ENCODE peak calls at places on chromosome 10, in seven cellular contexts. S is OCI-LY7, R is HepG2, Y is HCT116, V is IMR-90, Q is fibroblast of lung, I is K562. B is an unnamed sample.

GRCh38 chr10:99661370-99661749 is 2.1 kb downstream of the ENTPD7 start:
- DNase-seq in S (no peak), R (no peak), Y (no peak), V (peak; percentile 93), Q (peak; percentile 89), I (no peak), B (peak; percentile 9)

GRCh38 chr10:31099664-31100063 is 68.0 kb upstream of the ZNF438 start:
- DNase-seq in S (no peak), R (peak; percentile 6), Y (peak; percentile 81), V (peak; percentile 36), Q (peak; percentile 67), I (no peak), B (peak; percentile 89)

GRCh38 chr10:60382946-60383681 is 6.6 kb downstream of the ANK3 start:
- DNase-seq in S (no peak), R (no peak), Y (no peak), V (peak; percentile 43), Q (peak; percentile 83), I (no peak), B (peak; percentile 11)

GRCh38 chr10:34192646-34193045 is 622.5 kb downstream of the PARD3 start:
- DNase-seq in S (no peak), R (no peak), Y (no peak), V (no peak), Q (no peak), I (no peak), B (no peak)

GRCh38 chr10:21260060-21260792 is 265.3 kb downstream of the SKIDA1 start:
- DNase-seq in S (no peak), R (no peak), Y (no peak), V (no peak), Q (peak; percentile 28), I (no peak), B (no peak)

GRCh38 chr10:62733654-62734293 is 70.7 kb upstream of the ADO start:
- DNase-seq in S (no peak), R (no peak), Y (no peak), V (no peak), Q (peak; percentile 27), I (no peak), B (no peak)

GRCh38 chr10:68135922-68136718 is 26.8 kb downstream of the MYPN start:
- DNase-seq in S (no peak), R (no peak), Y (peak; percentile 86), V (peak; percentile 92), Q (peak; percentile 94), I (no peak), B (peak; percentile 91)

GRCh38 chr10:34731885-34732701 is 83.0 kb downstream of the PARD3 start:
- DNase-seq in S (no peak), R (no peak), Y (no peak), V (peak; percentile 61), Q (peak; percentile 81), I (no peak), B (peak; percentile 90)

GRCh38 chr10:23055424-23056191 is 39.8 kb upstream of the MSRB2 start:
- DNase-seq in S (no peak), R (no peak), Y (no peak), V (no peak), Q (no peak), I (peak; percentile 62), B (no peak)

GRCh38 chr10:89151857-89152256 is 55.3 kb downstream of the CH25H start:
- DNase-seq in S (no peak), R (no peak), Y (no peak), V (peak; percentile 89), Q (peak; percentile 93), I (no peak), B (no peak)

GRCh38 chr10:29734980-29735627 is 100.3 kb upstream of the SVIL start:
- DNase-seq in S (no peak), R (no peak), Y (no peak), V (no peak), Q (peak; percentile 56), I (no peak), B (no peak)

GRCh38 chr10:132679640-132680039 is 106.3 kb downstream of the NKX6-2 start:
- DNase-seq in S (no peak), R (no peak), Y (no peak), V (no peak), Q (no peak), I (no peak), B (no peak)

GRCh38 chr10:71461917-71462641 is 65.4 kb downstream of the CDH23 start:
- DNase-seq in S (no peak), R (no peak), Y (no peak), V (no peak), Q (no peak), I (no peak), B (no peak)

GRCh38 chr10:84613336-84614021 is 285.1 kb downstream of the CCSER2 start:
- DNase-seq in S (peak; percentile 54), R (peak; percentile 77), Y (peak; percentile 72), V (no peak), Q (peak; percentile 11), I (peak; percentile 51), B (no peak)

GRCh38 chr10:19817251-19818046 is 1.2 kb downstream of the PLXDC2 start:
- DNase-seq in S (no peak), R (no peak), Y (no peak), V (no peak), Q (peak; percentile 32), I (no peak), B (no peak)

GRCh38 chr10:12351447-12351846 is 2.1 kb downstream of the CAMK1D start:
- DNase-seq in S (no peak), R (no peak), Y (no peak), V (no peak), Q (no peak), I (no peak), B (no peak)

GRCh38 chr10:15254808-15255655 is 86.5 kb upstream of the NMT2 start:
- DNase-seq in S (no peak), R (no peak), Y (no peak), V (no peak), Q (no peak), I (peak; percentile 61), B (no peak)

GRCh38 chr10:86971146-86971991 is 3.1 kb downstream of the ADIRF start:
- DNase-seq in S (no peak), R (no peak), Y (peak; percentile 88), V (peak; percentile 85), Q (peak; percentile 85), I (no peak), B (peak; percentile 66)

GRCh38 chr10:86969421-86970041 is 1.2 kb downstream of the ADIRF start:
- DNase-seq in S (no peak), R (no peak), Y (no peak), V (peak; percentile 57), Q (no peak), I (no peak), B (no peak)

GRCh38 chr10:86970887-86971145 is 2.5 kb downstream of the ADIRF start:
- DNase-seq in S (no peak), R (no peak), Y (no peak), V (no peak), Q (no peak), I (no peak), B (no peak)

GRCh38 chr10:86968994-86969355 is 693 bp downstream of the ADIRF start:
- DNase-seq in S (no peak), R (no peak), Y (no peak), V (no peak), Q (no peak), I (no peak), B (no peak)

DNA sequence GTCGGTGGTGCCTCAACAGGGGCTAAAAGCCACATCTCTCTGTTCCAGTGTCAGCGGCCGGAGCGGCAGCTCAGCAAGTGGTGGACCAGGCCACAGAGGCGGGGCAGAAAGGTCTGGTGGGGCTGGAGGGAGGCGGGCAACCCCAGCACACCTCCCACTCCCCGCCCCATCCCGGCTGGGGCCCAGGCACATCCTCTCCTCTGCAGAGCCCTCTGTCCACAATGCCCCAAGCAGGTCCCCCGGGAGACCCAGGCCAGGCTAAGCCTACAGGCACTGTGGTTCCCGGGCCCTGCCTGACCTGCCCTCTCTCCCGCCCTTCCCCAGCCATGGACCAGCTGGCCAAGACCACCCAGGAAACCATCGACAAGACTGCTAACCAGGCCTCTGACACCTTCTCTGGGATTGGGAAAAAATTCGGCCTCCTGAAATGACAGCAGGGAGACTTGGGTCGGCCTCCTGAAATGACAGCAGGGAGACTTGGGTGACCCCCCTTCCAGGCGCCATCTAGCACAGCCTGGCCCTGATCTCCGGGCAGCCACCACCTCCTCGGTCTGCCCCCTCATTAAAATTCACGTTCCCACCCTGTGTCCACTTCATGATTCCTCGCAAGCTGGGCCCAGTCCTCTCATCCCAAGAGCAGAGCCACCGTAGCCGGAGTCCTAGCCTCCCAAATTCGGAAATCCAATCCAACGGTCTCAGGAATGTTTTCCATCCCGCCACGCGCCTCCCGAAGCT is 2.0 kb downstream of the ADIRF start:
- DNase-seq in S (no peak), R (no peak), Y (peak; percentile 62), V (peak; percentile 51), Q (peak; percentile 51), I (no peak), B (peak; percentile 82)
- H3K4me2 ChIP-seq in S (peak overlapping the region; percentile 47), R (peak overlapping the region; percentile 33), Y (peak overlapping the region; percentile 90), V (peak overlapping the region; percentile 97), Q (peak overlapping the region; percentile 68), I (no peak overlapping the region), B (peak overlapping the region; percentile 95)

GRCh38 chr10:108566216-108567107 is 1356.8 kb downstream of the XPNPEP1 start:
- DNase-seq in S (no peak), R (no peak), Y (no peak), V (no peak), Q (no peak), I (no peak), B (no peak)

GRCh38 chr10:108561649-108562048 is 1361.7 kb downstream of the XPNPEP1 start:
- DNase-seq in S (no peak), R (no peak), Y (no peak), V (no peak), Q (peak; percentile 64), I (no peak), B (no peak)

GRCh38 chr10:108556176-108556575 is 1367.1 kb downstream of the XPNPEP1 start:
- DNase-seq in S (no peak), R (no peak), Y (no peak), V (no peak), Q (peak; percentile 24), I (no peak), B (no peak)

GRCh38 chr10:108562105-108562504 is 1361.2 kb downstream of the XPNPEP1 start:
- DNase-seq in S (no peak), R (no peak), Y (no peak), V (no peak), Q (no peak), I (no peak), B (no peak)

DNA sequence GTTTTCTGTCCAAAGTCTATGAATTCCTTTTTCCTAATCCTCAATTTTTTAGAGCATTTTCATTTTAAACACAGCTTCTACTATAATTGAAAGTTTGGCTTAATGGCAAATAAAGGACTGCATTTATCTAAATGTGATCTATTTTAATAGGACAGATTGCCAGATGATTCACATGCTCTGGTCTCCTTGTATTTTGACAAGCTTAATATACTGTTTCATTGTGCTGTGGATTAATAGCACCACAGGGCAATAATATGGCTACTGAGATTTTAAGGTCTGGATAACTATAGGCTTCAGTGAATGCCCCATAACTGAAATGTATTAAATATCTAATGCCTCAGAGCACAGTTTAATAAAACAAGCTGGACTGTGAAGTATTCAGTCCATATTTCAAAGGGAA is 1362.8 kb downstream of the XPNPEP1 start:
- DNase-seq in S (no peak), R (no peak), Y (no peak), V (no peak), Q (no peak), I (no peak), B (no peak)
- H3K4me2 ChIP-seq in S (no peak overlapping the region), R (no peak overlapping the region), Y (no peak overlapping the region), V (no peak overlapping the region), Q (no peak overlapping the region), I (no peak overlapping the region), B (no peak overlapping the region)

GRCh38 chr10:82162549-82163210 is 287.7 kb downstream of the NRG3 start:
- DNase-seq in S (no peak), R (no peak), Y (no peak), V (no peak), Q (no peak), I (no peak), B (no peak)
- H3K4me2 ChIP-seq in S (no peak overlapping the region), R (no peak overlapping the region), Y (no peak overlapping the region), V (no peak overlapping the region), Q (no peak overlapping the region), I (no peak overlapping the region), B (no peak overlapping the region)

GRCh38 chr10:104331208-104331838 is 6.9 kb downstream of the ITPRIP start:
- DNase-seq in S (no peak), R (peak; percentile 70), Y (peak; percentile 44), V (peak; percentile 84), Q (peak; percentile 81), I (no peak), B (peak; percentile 86)
- H3K4me2 ChIP-seq in S (no peak overlapping the region), R (peak overlapping the region; percentile 79), Y (peak overlapping the region; percentile 85), V (peak overlapping the region; percentile 63), Q (peak overlapping the region; percentile 56), I (peak overlapping the region; percentile 70), B (peak overlapping the region; percentile 65)

B was measured in PC-9.